ENCODE peak calls at places on chromosomes 7 and 10, in four cellular contexts. R, X, L and I are unnamed samples. For H3K36me3, the result is how much of the 10 kb centered on the place peaks cover.

GRCh38 chr10:7412482-7413251 is 1.8 kb upstream of the SFMBT2 start:
- DNase-seq in R (peak), X (peak), L (no peak), I (peak)

GRCh38 chr7:48832303-48832845 is 92.0 kb upstream of the CDC14C start:
- DNase-seq in R (no peak), X (no peak), L (no peak), I (no peak)

GRCh38 chr10:12579954-12580858 is 230.9 kb downstream of the CAMK1D start:
- DNase-seq in R (no peak), X (peak), L (no peak), I (no peak)

GRCh38 chr7:31858051-31858450 is 171.0 kb downstream of the PPP1R17 start:
- DNase-seq in R (no peak), X (peak), L (no peak), I (no peak)

GRCh38 chr7:121395494-121395960 is 581 bp downstream of the FAM3C start:
- DNase-seq in R (peak), X (peak), L (peak), I (no peak)

GRCh38 chr10:114489521-114490310 is 85.4 kb upstream of the AFAP1L2 start:
- DNase-seq in R (no peak), X (peak), L (no peak), I (no peak)

GRCh38 chr10:43199088-43199683 is 60.9 kb downstream of the CSGALNACT2 start:
- DNase-seq in R (no peak), X (no peak), L (no peak), I (no peak)

GRCh38 chr7:81031996-81032395 is 113.1 kb upstream of the SEMA3C start:
- DNase-seq in R (no peak), X (no peak), L (no peak), I (no peak)

GRCh38 chr7:76513817-76514799 is 3.8 kb downstream of the UPK3B start:
- DNase-seq in R (no peak), X (no peak), L (no peak), I (peak)

GRCh38 chr7:1018334-1018695 is 26.0 kb upstream of the GPR146 start:
- DNase-seq in R (no peak), X (no peak), L (no peak), I (no peak)

GRCh38 chr7:33873981-33874750 is 31.2 kb upstream of the BMPER start:
- DNase-seq in R (no peak), X (peak), L (no peak), I (no peak)

GRCh38 chr10:99421233-99421739 is 9.1 kb downstream of the GOT1 start:
- DNase-seq in R (no peak), X (no peak), L (no peak), I (no peak)

GRCh38 chr10:84054743-84055142 is 84.6 kb upstream of the GHITM start:
- DNase-seq in R (no peak), X (no peak), L (no peak), I (no peak)
- TF ChIP-seq CTCF in R (no peak), X (no peak), L (no peak), I (no peak)

GRCh38 chr7:6157685-6158423 is 114.6 kb downstream of the CYTH3 start:
- DNase-seq in R (no peak), X (no peak), L (no peak), I (no peak)
- H3K36me3 ChIP-seq in R (under half), X (under half), L (under half), I (under half)

DNA sequence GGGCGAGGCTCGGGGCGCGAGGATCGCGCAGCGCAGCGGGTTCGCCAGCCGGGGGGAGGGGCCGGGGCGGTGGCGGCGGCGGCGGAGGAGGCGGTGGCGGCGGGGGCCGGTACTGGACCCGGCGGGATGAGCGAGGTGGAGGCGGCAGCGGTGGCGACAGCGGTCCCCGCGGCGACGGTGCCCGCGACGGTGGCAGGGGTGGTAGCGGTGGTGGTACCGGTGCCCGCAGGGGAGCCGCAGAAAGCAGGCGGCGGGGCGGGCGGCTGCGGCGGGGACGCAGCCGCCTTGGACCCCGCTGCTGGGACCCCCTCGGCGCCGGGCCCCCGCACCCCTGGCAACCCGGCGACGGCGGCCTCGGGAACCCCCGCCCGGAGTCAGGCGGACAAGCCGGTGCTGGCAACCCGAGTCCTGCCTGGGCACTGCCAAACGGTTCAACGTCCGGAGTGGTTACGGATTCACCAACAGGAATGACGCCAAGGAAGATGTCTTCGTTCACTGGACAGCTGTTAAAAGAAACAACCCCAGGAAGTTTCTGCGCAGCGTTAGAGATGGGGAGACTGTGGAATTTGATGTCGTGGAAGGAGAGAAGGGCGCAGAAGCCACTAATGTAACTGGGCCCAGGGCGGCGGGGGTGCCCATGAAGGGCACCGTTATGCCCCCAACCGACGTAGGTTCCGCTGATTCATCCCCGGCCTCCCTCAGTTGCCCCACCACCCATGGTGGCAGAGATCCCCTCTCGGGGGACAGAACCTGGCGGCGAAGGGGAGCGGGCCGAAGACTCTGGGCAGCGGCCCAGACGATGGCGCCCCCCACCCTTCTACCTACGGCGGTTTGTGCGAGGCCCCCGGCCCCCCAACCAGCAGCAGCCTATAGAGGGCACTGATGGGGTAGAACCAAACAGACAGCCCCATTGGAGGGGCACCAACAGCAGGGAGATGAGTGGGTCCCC is 100.3 kb upstream of the CPXM2 start:
- DNase-seq in R (no peak), X (no peak), L (no peak), I (no peak)
- H3K4me3 ChIP-seq in R (no peak), X (no peak), L (no peak), I (no peak)

DNA sequence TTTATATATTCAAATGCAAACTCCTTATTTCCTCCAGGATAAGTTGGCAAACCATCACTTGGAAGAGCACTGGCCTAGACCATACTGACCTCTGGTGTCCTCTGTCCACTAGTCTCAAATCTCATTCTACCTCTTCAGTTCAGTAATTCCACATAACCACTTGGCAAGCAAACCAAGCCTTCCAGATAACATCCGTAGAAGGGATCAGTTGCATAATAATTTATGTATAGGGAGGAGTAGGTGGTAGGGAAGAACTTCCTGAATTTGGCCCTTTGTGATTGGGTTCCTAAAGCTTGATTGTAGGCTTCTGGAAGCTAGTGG is 55.0 kb downstream of the WAC start:
- DNase-seq in R (no peak), X (peak), L (no peak), I (no peak)
- TF ChIP-seq CTCF in R (no peak), X (peak), L (no peak), I (no peak)

GRCh38 chr7:50644114-50644513 is 78.9 kb upstream of the DDC start:
- DNase-seq in R (no peak), X (no peak), L (no peak), I (no peak)

GRCh38 chr7:50640256-50640655 is 75.1 kb upstream of the DDC start:
- DNase-seq in R (no peak), X (no peak), L (no peak), I (no peak)

GRCh38 chr7:50637725-50638643 is 72.8 kb upstream of the DDC start:
- DNase-seq in R (no peak), X (peak), L (no peak), I (no peak)

GRCh38 chr7:50641442-50642405 is 76.5 kb upstream of the DDC start:
- DNase-seq in R (no peak), X (no peak), L (peak), I (no peak)

DNA sequence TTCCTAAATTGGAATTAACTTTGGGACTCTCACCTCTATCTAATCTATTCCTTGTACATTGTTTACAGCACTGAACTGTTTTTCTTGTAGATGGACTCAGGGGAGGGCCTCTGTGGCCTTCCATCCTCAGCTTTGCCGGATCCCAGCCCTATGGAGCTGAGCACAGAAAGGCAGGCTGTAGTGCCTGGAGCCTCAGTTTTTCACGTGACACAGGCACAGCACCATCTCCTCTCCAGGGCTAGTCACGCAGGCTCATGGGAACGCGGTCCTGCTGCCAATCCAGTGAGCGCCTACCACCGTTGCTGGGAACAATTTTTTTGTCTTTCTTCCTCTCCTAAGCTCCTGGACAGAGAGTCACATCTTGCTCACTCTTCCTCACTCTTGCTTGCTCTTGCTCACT is 75.6 kb upstream of the DDC start:
- DNase-seq in R (no peak), X (no peak), L (no peak), I (no peak)
- H3K36me3 ChIP-seq in R (under half), X (under half), L (under half), I (under half)